ENCODE peak calls at places on chromosomes 12 and 14, in six cellular contexts. F is CD4-positive, alpha-beta memory T cell; Q is GM23338; D is breast epithelium; L is CD8-positive, alpha-beta T cell; H is ovary. V is an unnamed sample.
A peak's percentile ranks its signal among the peaks of the same experiment; 100 is the strongest.

GRCh38 chr14:96445844-96446710 is 54.1 kb downstream of the AK7 start:
- DNase-seq in F (no peak), Q (no peak), D (no peak), L (no peak), H (no peak), V (no peak)

GRCh38 chr12:107423531-107423930 is 262.1 kb upstream of the PWP1 start:
- DNase-seq in F (no peak), Q (no peak), D (no peak), L (no peak), H (no peak), V (no peak)

GRCh38 chr12:113134521-113134951 is 1.0 kb downstream of the RASAL1 start:
- DNase-seq in F (no peak), Q (no peak), D (no peak), L (no peak), H (no peak), V (no peak)

GRCh38 chr12:56947633-56948535 is 9.5 kb downstream of the RDH16 start:
- DNase-seq in F (no peak), Q (peak; percentile 40), D (no peak), L (no peak), H (no peak), V (no peak)

GRCh38 chr14:21024668-21025373 is at the start of gene NDRG2:
- DNase-seq in F (peak; percentile 79), Q (peak; percentile 95), D (peak; percentile 85), L (peak; percentile 80), H (peak; percentile 86), V (no peak)

GRCh38 chr12:102374190-102374589 is 106.2 kb downstream of the IGF1 start:
- DNase-seq in F (no peak), Q (no peak), D (no peak), L (no peak), H (no peak), V (no peak)

GRCh38 chr12:85755760-85756159 is 80.4 kb downstream of the RASSF9 start:
- DNase-seq in F (peak; percentile 26), Q (no peak), D (no peak), L (no peak), H (no peak), V (no peak)

GRCh38 chr14:70901218-70901772 is 6.0 kb upstream of the PCNX1 start:
- DNase-seq in F (no peak), Q (no peak), D (no peak), L (no peak), H (no peak), V (no peak)

GRCh38 chr14:20697273-20698017 is 8.9 kb downstream of the ANG start:
- DNase-seq in F (peak; percentile 65), Q (peak; percentile 77), D (no peak), L (peak; percentile 59), H (peak; percentile 35), V (no peak)

GRCh38 chr12:52280796-52281560 is 6.5 kb downstream of the KRT86 start:
- DNase-seq in F (no peak), Q (no peak), D (peak; percentile 85), L (no peak), H (peak; percentile 33), V (no peak)

GRCh38 chr14:57818511-57818910 is 47.4 kb downstream of the SLC35F4 start:
- DNase-seq in F (no peak), Q (no peak), D (no peak), L (no peak), H (no peak), V (no peak)

GRCh38 chr12:48969160-48969771 is 2.3 kb downstream of the WNT10B start:
- DNase-seq in F (no peak), Q (peak; percentile 63), D (no peak), L (no peak), H (no peak), V (no peak)

GRCh38 chr14:101460986-101461750 is 100.1 kb upstream of the DIO3 start:
- DNase-seq in F (no peak), Q (no peak), D (no peak), L (no peak), H (no peak), V (no peak)

GRCh38 chr14:63178912-63179311 is 25.3 kb upstream of the RHOJ start:
- DNase-seq in F (no peak), Q (no peak), D (no peak), L (no peak), H (no peak), V (no peak)

GRCh38 chr14:44494125-44494524 is 13.0 kb downstream of the FSCB start:
- DNase-seq in F (no peak), Q (no peak), D (no peak), L (no peak), H (no peak), V (no peak)

DNA sequence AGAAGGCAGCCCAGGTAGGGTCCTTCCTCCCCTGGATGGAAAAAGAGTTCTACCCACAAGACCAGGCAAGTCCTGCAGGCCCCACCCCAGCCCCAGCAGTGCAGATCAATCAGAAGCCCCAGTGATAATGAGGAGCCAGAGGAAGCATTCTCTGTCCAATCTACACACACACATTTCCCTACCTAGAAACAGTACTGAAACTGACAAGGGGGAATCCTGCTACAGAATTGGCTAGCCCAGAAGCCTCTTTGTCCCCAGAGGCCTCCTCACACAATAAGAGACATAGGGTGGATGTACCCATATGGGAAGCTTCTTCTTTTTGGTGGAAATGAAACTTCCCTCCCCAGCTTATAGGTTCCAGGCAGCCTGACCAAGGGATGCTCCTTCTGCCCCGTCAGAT is 9.9 kb downstream of the FSCB start:
- DNase-seq in F (no peak), Q (no peak), D (no peak), L (no peak), H (no peak), V (no peak)
- H3K4me3 ChIP-seq in F (no peak overlapping the region), Q (no peak overlapping the region), D (no peak overlapping the region), L (no peak overlapping the region), H (no peak overlapping the region), V (no peak overlapping the region)

GRCh38 chr12:68617160-68617926 is 6.6 kb downstream of the RAP1B start:
- DNase-seq in F (no peak), Q (no peak), D (no peak), L (no peak), H (no peak), V (no peak)
- H3K4me1 ChIP-seq in F (peaks cover 92% of the 10 kb centered on the region), Q (peaks cover 37% of the 10 kb centered on the region), D (peaks cover 22% of the 10 kb centered on the region), L (peaks cover 85% of the 10 kb centered on the region), H (peaks cover 21% of the 10 kb centered on the region), V (peaks cover 77% of the 10 kb centered on the region)

GRCh38 chr14:77615231-77616132 is 955 bp downstream of the SPTLC2 start:
- DNase-seq in F (peak; percentile 56), Q (peak; percentile 39), D (no peak), L (no peak), H (no peak), V (no peak)
- H3K27ac ChIP-seq in F (peak overlapping the region; percentile 68), Q (peak overlapping the region; percentile 41), D (peak overlapping the region; percentile 93), L (peak overlapping the region; percentile 58), H (no peak overlapping the region), V (peak overlapping the region; percentile 94)

GRCh38 chr14:98176910-98177309 is 1095.1 kb downstream of the BCL11B start:
- DNase-seq in F (no peak), Q (no peak), D (no peak), L (no peak), H (no peak), V (no peak)
- H3K4me3 ChIP-seq in F (no peak overlapping the region), Q (no peak overlapping the region), D (no peak overlapping the region), L (no peak overlapping the region), H (no peak overlapping the region), V (no peak overlapping the region)

GRCh38 chr12:82673698-82674097 is 13.0 kb upstream of the TMTC2 start:
- DNase-seq in F (no peak), Q (no peak), D (no peak), L (no peak), H (no peak), V (no peak)
- H3K4me1 ChIP-seq in F (no peaks in the 10 kb centered on the region), Q (no peaks in the 10 kb centered on the region), D (no peaks in the 10 kb centered on the region), L (no peaks in the 10 kb centered on the region), H (no peaks in the 10 kb centered on the region), V (no peaks in the 10 kb centered on the region)

DNA sequence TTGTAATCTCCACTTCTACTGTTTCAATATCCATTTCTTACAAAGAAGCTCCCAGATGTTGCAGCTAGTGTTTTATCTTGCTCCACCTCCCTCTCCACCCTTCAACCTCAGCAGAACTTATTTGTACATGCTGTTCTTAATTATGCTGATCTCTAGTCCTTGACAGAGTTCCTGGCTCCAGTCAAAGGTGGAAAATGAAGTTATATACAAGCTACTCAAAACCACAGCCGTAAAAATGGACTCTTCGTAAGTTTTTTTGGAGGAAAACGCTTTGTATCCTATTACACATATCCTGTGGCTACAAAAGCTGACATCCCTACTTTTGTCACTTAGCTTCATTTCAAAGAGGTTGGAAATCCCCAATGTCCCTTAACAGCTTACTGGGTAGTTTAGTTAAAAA is 1.3 kb downstream of the CLEC1A start:
- DNase-seq in F (no peak), Q (no peak), D (no peak), L (no peak), H (no peak), V (no peak)
- H3K27ac ChIP-seq in F (no peak overlapping the region), Q (no peak overlapping the region), D (peak overlapping the region; percentile 28), L (no peak overlapping the region), H (no peak overlapping the region), V (peak overlapping the region; percentile 74)

GRCh38 chr14:100065161-100065871 is at the start of gene EVL:
- DNase-seq in F (peak; percentile 86), Q (no peak), D (no peak), L (peak; percentile 89), H (no peak), V (no peak)
- H3K4me3 ChIP-seq in F (peak within 1 kb of the TSS; percentile 73), Q (no peak within 1 kb of the TSS), D (no peak within 1 kb of the TSS), L (peak within 1 kb of the TSS; percentile 59), H (peak within 1 kb of the TSS; percentile 18), V (no peak within 1 kb of the TSS)

GRCh38 chr14:34190746-34191145 is 239.9 kb upstream of the EGLN3 start:
- DNase-seq in F (no peak), Q (no peak), D (no peak), L (no peak), H (no peak), V (no peak)
- H3K4me1 ChIP-seq in F (no peaks in the 10 kb centered on the region), Q (no peaks in the 10 kb centered on the region), D (no peaks in the 10 kb centered on the region), L (no peaks in the 10 kb centered on the region), H (no peaks in the 10 kb centered on the region), V (no peaks in the 10 kb centered on the region)

DNA sequence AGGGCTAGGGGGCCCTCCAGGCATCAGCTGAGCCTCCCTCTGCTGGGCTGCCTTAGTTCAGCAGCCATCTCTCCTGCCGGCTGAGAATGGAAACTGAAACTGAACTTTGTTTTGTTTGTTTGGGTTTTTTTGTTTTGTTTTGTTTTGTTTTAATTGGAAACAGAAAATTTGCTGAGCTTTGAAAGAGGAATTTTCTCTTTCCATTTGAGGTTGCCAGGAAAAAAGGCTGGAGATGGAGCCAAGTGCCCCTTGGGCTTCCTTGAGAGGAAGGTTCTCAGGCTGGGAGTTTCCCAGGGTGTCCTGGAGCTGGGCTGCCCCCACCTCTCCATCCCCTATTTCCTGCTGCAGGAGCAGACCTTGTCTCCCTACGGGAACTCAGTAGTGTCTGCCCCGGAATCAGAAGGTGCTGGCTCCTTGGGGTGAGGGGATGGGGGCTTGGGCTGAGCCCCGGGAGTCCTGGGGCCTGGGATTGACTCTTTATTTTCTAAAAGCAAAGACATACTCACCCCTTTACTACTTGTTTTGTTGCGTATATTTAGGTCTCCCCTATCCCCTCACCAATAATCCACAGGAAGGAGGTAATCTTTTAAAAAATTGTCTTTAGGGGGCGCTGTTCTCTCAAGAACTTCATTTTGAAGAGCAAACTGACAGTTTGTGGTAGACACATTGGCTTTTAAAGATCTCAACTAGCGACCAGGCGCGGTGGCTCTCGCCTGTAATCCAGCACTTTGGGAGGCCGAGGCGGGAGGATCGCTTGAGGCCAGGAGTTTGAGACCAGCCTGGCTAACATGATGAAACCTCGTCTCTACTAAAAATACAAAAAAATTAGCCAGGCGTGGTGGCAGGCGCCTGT is 21.3 kb upstream of the OASL start:
- DNase-seq in F (peak; percentile 77), Q (peak; percentile 96), D (no peak), L (peak; percentile 74), H (peak; percentile 35), V (no peak)
- H3K27ac ChIP-seq in F (peak overlapping the region; percentile 66), Q (peak overlapping the region; percentile 13), D (peak overlapping the region; percentile 83), L (peak overlapping the region; percentile 69), H (no peak overlapping the region), V (peak overlapping the region; percentile 60)